ENCODE peak calls at places on chromosomes 4 and X, in five cellular contexts. C is SK-N-SH, N is H9, E is fibroblast of lung, U is GM12878. G is an unnamed sample.

GRCh38 chrX:106959897-106960296 is 39.7 kb downstream of the CLDN2 start:
- DNase-seq in C (no peak), N (no peak), E (no peak), U (no peak), G (peak; percentile 64)

GRCh38 chr4:184583738-184584502 is 65.3 kb downstream of the CASP3 start:
- DNase-seq in C (no peak), N (no peak), E (no peak), U (peak; percentile 41), G (no peak)

GRCh38 chrX:10119399-10119990 is 37.3 kb upstream of the CLCN4 start:
- DNase-seq in C (peak; percentile 76), N (peak; percentile 63), E (peak; percentile 76), U (peak; percentile 73), G (peak; percentile 73)

GRCh38 chr4:2413821-2414610 is 4.4 kb downstream of the ZFYVE28 start:
- DNase-seq in C (no peak), N (peak; percentile 72), E (no peak), U (no peak), G (peak; percentile 24)

GRCh38 chrX:437636-438390 is 51.1 kb upstream of the PPP2R3B start:
- DNase-seq in C (no peak), N (no peak), E (no peak), U (no peak), G (peak; percentile 3)

GRCh38 chrX:96407043-96407442 is 277.6 kb upstream of the DIAPH2 start:
- DNase-seq in C (no peak), N (no peak), E (peak; percentile 29), U (no peak), G (peak; percentile 86)

GRCh38 chr4:146318894-146319293 is 104.6 kb downstream of the REELD1 start:
- DNase-seq in C (no peak), N (no peak), E (no peak), U (no peak), G (no peak)

GRCh38 chr4:89746377-89746776 is 90.6 kb downstream of the SNCA start:
- DNase-seq in C (no peak), N (no peak), E (no peak), U (no peak), G (no peak)

GRCh38 chr4:82268050-82268825 is 105.6 kb downstream of the HNRNPD start:
- DNase-seq in C (peak; percentile 57), N (peak; percentile 70), E (peak; percentile 37), U (no peak), G (peak; percentile 59)

GRCh38 chr4:143246977-143247376 is 62.3 kb downstream of the USP38 start:
- DNase-seq in C (no peak), N (no peak), E (no peak), U (no peak), G (no peak)

GRCh38 chr4:70838400-70838971 is 1.2 kb downstream of the GRSF1 start:
- DNase-seq in C (peak; percentile 49), N (no peak), E (peak; percentile 39), U (no peak), G (no peak)

GRCh38 chr4:24730256-24731001 is 64.9 kb upstream of the SOD3 start:
- DNase-seq in C (no peak), N (no peak), E (peak; percentile 73), U (no peak), G (no peak)

GRCh38 chr4:113209652-113210320 is 160.3 kb downstream of the ANK2 start:
- DNase-seq in C (no peak), N (no peak), E (no peak), U (no peak), G (no peak)

GRCh38 chrX:116961872-116962582 is 499.3 kb upstream of the CT83 start:
- DNase-seq in C (peak; percentile 1), N (peak; percentile 67), E (no peak), U (no peak), G (peak; percentile 14)

GRCh38 chrX:39261446-39262147 is 460.3 kb downstream of the MID1IP1 start:
- DNase-seq in C (peak; percentile 25), N (no peak), E (peak; percentile 75), U (no peak), G (peak; percentile 32)

GRCh38 chrX:138128025-138128671 is 562.2 kb downstream of the ZIC3 start:
- DNase-seq in C (peak; percentile 28), N (peak; percentile 32), E (peak; percentile 23), U (no peak), G (peak; percentile 75)

GRCh38 chr4:106763044-106763443 is 273.1 kb downstream of the DKK2 start:
- DNase-seq in C (no peak), N (peak; percentile 22), E (peak; percentile 6), U (no peak), G (peak; percentile 11)

GRCh38 chrX:110317079-110317819 is 636 bp downstream of the AMMECR1 start:
- DNase-seq in C (peak; percentile 55), N (no peak), E (no peak), U (no peak), G (no peak)

GRCh38 chrX:18640686-18641085 is 31.2 kb downstream of the RS1 start:
- DNase-seq in C (no peak), N (peak; percentile 85), E (no peak), U (no peak), G (no peak)

GRCh38 chr4:109976189-109976588 is 63.5 kb downstream of the EGF start:
- DNase-seq in C (no peak), N (no peak), E (no peak), U (no peak), G (no peak)

GRCh38 chrX:123830309-123830708 is 29.5 kb upstream of the XIAP start:
- DNase-seq in C (no peak), N (no peak), E (peak; percentile 83), U (peak; percentile 64), G (no peak)

GRCh38 chr4:18291981-18292380 is 270.4 kb upstream of the LCORL start:
- DNase-seq in C (no peak), N (no peak), E (no peak), U (no peak), G (no peak)

GRCh38 chrX:53088136-53088974 is 5.6 kb upstream of the KANTR start:
- DNase-seq in C (peak; percentile 86), N (peak; percentile 88), E (peak; percentile 85), U (no peak), G (peak; percentile 89)

GRCh38 chr4:15476396-15476795 is 6.7 kb downstream of the CC2D2A start:
- DNase-seq in C (no peak), N (no peak), E (no peak), U (no peak), G (no peak)

GRCh38 chrX:53013291-53013690 is 35.3 kb upstream of the GPR173 start:
- DNase-seq in C (no peak), N (no peak), E (no peak), U (no peak), G (no peak)

GRCh38 chrX:81304545-81304944 is 102.6 kb downstream of the SH3BGRL start:
- DNase-seq in C (no peak), N (no peak), E (no peak), U (no peak), G (no peak)

GRCh38 chr4:13919021-13919441 is 291.5 kb upstream of the BOD1L1 start:
- DNase-seq in C (no peak), N (no peak), E (peak; percentile 78), U (no peak), G (no peak)

GRCh38 chrX:76253432-76253831 is 80.6 kb downstream of the PBDC1 start:
- DNase-seq in C (peak; percentile 24), N (peak; percentile 38), E (peak; percentile 18), U (peak; percentile 30), G (peak; percentile 56)

GRCh38 chr4:1365271-1366178 is 18.5 kb downstream of the UVSSA start:
- DNase-seq in C (no peak), N (peak; percentile 61), E (no peak), U (no peak), G (no peak)

GRCh38 chrX:134551365-134552095 is 91.6 kb downstream of the HPRT1 start:
- DNase-seq in C (no peak), N (no peak), E (peak; percentile 65), U (no peak), G (peak; percentile 68)

GRCh38 chr4:64539234-64539849 is 130.1 kb upstream of the TECRL start:
- DNase-seq in C (peak; percentile 50), N (peak; percentile 43), E (peak; percentile 51), U (peak; percentile 13), G (peak; percentile 75)

GRCh38 chr4:88320780-88321373 is 36.5 kb upstream of the PPM1K start:
- DNase-seq in C (no peak), N (peak; percentile 28), E (peak; percentile 66), U (peak; percentile 83), G (peak; percentile 30)

GRCh38 chrX:147072747-147073146 is 258.2 kb upstream of the CXorf51A start:
- DNase-seq in C (no peak), N (no peak), E (no peak), U (no peak), G (no peak)

GRCh38 chrX:19791562-19791961 is 95.8 kb downstream of the SH3KBP1 start:
- DNase-seq in C (no peak), N (no peak), E (peak; percentile 45), U (no peak), G (no peak)
- H3K4me1 ChIP-seq in C (peaks cover 7% of the 10 kb centered on the region), N (peaks cover 2% of the 10 kb centered on the region), E (no peaks in the 10 kb centered on the region), U (peaks cover 17% of the 10 kb centered on the region), G (peaks cover 7% of the 10 kb centered on the region)

DNA sequence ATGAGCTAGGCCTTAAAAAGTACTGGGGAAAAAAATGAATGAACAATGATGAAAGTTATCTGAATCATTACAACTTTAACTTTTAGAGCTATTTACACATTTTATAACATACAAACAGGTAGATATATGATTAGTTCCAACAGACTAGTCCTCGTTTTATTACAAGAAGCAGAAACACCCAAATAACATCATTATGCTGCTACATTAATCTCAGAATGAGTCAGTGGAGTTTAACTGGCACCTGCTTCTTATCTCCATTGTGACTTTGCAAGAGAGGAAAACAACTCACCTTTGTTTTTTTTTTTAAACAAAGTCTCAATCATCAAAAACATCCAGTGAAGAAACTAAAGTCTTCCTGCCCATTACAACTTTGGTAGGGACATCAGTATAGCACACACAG is 15.2 kb downstream of the ATP8A1 start:
- DNase-seq in C (no peak), N (no peak), E (no peak), U (no peak), G (no peak)
- H3K79me2 ChIP-seq in C (no peaks in the 10 kb centered on the region), N (no peaks in the 10 kb centered on the region), E (no peaks in the 10 kb centered on the region), U (peaks cover 96% of the 10 kb centered on the region), G (no peaks in the 10 kb centered on the region)

DNA sequence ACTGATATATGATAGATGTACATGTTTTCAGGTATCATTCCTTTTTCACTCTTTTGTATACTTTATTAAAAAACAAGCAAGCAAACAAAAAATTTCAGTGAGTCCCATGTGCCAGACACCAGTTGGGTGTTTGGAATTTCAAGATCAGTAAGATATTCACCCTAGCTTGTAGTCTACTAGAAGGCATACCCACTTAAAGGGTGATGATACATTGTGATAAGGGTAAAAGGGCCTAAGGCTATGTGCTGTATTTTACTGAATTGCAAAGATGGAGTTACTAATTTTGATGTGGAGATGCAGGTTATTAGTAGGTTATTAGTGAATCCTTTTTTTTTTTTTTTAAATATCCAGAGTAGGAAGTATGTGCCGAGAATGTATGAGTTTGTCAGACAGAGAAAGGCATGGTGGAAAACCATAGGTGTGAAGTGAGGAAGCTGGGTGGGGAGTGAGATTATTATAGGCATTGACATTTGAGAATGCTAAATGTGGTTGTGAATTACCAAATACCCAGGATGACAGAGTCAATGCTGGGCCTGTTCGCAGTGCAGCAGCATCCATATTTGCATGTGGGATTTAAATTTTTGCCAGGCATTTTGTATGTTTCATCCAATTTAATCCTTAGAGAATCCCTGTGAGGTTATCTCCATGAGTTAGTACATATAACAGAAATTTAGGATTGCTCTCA is 10.1 kb downstream of the STIM2 start:
- DNase-seq in C (peak; percentile 20), N (no peak), E (no peak), U (no peak), G (no peak)
- H3K4me1 ChIP-seq in C (peaks cover 12% of the 10 kb centered on the region), N (peaks cover 3% of the 10 kb centered on the region), E (no peaks in the 10 kb centered on the region), U (peaks cover 5% of the 10 kb centered on the region), G (no peaks in the 10 kb centered on the region)

DNA sequence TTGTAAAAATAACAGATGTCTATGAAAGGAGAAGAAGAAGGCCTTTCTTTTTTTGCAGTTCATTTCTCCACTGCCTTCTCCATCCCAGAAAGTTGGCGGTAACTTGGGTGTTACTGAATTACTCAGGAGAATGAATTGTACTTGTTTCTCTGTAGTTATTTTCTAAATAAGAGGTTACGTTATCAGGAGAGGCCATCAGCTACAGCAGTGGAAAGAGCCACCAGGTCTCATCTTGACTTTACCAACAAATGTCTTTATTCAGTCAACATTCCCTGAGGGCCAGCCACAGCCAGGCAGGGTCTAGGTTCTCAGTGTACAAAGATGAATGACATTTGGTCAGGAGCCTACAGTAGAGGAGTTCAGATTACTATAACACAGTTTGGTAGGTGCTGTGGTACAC is 8.1 kb downstream of the HADH start:
- DNase-seq in C (no peak), N (no peak), E (no peak), U (no peak), G (no peak)
- H3K79me2 ChIP-seq in C (peaks cover 15% of the 10 kb centered on the region), N (peaks cover 5% of the 10 kb centered on the region), E (peaks cover 2% of the 10 kb centered on the region), U (peaks cover 40% of the 10 kb centered on the region), G (peaks cover 45% of the 10 kb centered on the region)

G was measured in PC-3.